ENCODE peak calls at places on chromosomes 7 and 10, in four cellular contexts. C, S, P and M are unnamed samples.

GRCh38 chr10:101829561-101830315 is 11.5 kb upstream of the OGA start:
- DNase-seq in C (peak; percentile 81), S (peak; percentile 70), P (peak; percentile 67), M (no peak)

GRCh38 chr7:28919510-28919909 is 38.6 kb downstream of the TRIL start:
- DNase-seq in C (no peak), S (no peak), P (no peak), M (no peak)

GRCh38 chr10:92689663-92690210 is at the start of gene HHEX:
- DNase-seq in C (peak; percentile 86), S (no peak), P (peak; percentile 67), M (no peak)

GRCh38 chr10:130354555-130354954 is 218.4 kb downstream of the GLRX3 start:
- DNase-seq in C (no peak), S (no peak), P (no peak), M (no peak)

GRCh38 chr10:106440355-106440754 is 724.2 kb downstream of the SORCS1 start:
- DNase-seq in C (no peak), S (no peak), P (no peak), M (no peak)

GRCh38 chr7:151256410-151257045 is 8.0 kb upstream of the SMARCD3 start:
- DNase-seq in C (peak; percentile 63), S (peak; percentile 43), P (no peak), M (no peak)

GRCh38 chr10:3889961-3890522 is 105.0 kb upstream of the KLF6 start:
- DNase-seq in C (no peak), S (no peak), P (no peak), M (no peak)

GRCh38 chr7:103124429-103124979 is 24.4 kb downstream of the NAPEPLD start:
- DNase-seq in C (no peak), S (no peak), P (no peak), M (no peak)

GRCh38 chr10:118472961-118473675 is 122.3 kb downstream of the PRLHR start:
- DNase-seq in C (no peak), S (no peak), P (no peak), M (no peak)

GRCh38 chr10:113297226-113297625 is 255.6 kb upstream of the HABP2 start:
- DNase-seq in C (no peak), S (no peak), P (no peak), M (no peak)

GRCh38 chr10:112244197-112244596 is 39.0 kb upstream of the TECTB start:
- DNase-seq in C (no peak), S (no peak), P (no peak), M (no peak)

GRCh38 chr10:97013983-97014382 is 171.8 kb downstream of the SLIT1 start:
- DNase-seq in C (no peak), S (no peak), P (no peak), M (no peak)

GRCh38 chr7:106793015-106793651 is 71.9 kb upstream of the PIK3CG start:
- DNase-seq in C (no peak), S (no peak), P (no peak), M (no peak)

GRCh38 chr10:80500572-80501380 is 36.9 kb upstream of the SH2D4B start:
- DNase-seq in C (peak; percentile 81), S (no peak), P (peak; percentile 80), M (no peak)

GRCh38 chr10:132988988-132989387 is 46.6 kb upstream of the CFAP46 start:
- DNase-seq in C (no peak), S (no peak), P (peak; percentile 39), M (no peak)

GRCh38 chr10:132631348-132631735 is 93.8 kb downstream of the INPP5A start:
- DNase-seq in C (peak; percentile 90), S (peak; percentile 58), P (peak; percentile 87), M (no peak)

DNA sequence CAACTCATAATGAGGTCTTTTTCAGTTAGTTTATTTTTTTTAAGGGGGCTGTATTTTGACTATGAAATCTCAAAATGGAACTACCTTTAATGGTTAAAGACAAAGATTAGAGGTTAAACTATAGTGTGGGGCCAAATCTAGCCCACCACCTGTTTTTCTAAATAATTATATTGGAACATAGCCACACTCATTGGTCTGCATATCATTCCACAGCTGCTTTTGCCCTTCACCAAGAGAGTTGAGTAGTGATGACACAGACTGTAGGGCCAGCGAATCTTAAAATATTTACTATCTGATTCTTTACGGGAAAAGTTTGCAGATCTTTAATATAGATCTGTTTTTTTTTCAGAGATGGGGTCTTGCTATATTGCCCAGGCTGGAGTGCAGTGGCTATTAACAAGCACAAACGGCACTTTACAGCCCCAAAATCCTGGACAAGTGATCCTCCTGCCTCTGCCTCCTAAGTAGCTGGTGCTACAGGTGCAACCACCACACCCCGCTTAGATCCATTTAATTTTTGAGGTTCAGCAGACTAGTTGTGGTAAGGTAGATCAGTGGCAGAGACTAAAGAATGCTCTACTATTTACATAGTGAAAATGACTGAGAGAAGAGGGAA is 25.8 kb downstream of the EPC1 start:
- DNase-seq in C (no peak), S (no peak), P (no peak), M (no peak)
- H3K4me1 ChIP-seq in C (peaks cover 16% of the 10 kb centered on the region), S (peaks cover 43% of the 10 kb centered on the region), P (peaks cover 54% of the 10 kb centered on the region), M (peaks cover 96% of the 10 kb centered on the region)

DNA sequence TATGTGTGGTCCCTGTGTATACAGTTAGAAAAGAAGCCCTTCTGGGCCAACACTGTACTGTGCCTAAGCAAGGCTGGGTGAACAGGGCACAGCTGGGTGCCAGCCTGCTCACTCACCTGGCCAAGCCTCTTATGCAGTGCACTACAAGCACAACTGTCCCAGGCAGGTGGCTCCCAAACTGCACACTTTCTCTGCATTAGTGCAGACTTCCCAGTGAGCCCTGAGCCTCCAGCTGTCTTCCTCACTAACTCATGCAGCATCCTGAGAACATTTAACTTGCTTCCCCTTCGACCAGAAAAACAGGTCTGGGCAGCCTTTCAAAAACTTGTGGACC is 21.9 kb downstream of the TMEM72 start:
- DNase-seq in C (no peak), S (no peak), P (no peak), M (no peak)
- H3K27ac ChIP-seq in C (no peak overlapping the region), S (no peak overlapping the region), P (no peak overlapping the region), M (peak overlapping the region; percentile 13)

DNA sequence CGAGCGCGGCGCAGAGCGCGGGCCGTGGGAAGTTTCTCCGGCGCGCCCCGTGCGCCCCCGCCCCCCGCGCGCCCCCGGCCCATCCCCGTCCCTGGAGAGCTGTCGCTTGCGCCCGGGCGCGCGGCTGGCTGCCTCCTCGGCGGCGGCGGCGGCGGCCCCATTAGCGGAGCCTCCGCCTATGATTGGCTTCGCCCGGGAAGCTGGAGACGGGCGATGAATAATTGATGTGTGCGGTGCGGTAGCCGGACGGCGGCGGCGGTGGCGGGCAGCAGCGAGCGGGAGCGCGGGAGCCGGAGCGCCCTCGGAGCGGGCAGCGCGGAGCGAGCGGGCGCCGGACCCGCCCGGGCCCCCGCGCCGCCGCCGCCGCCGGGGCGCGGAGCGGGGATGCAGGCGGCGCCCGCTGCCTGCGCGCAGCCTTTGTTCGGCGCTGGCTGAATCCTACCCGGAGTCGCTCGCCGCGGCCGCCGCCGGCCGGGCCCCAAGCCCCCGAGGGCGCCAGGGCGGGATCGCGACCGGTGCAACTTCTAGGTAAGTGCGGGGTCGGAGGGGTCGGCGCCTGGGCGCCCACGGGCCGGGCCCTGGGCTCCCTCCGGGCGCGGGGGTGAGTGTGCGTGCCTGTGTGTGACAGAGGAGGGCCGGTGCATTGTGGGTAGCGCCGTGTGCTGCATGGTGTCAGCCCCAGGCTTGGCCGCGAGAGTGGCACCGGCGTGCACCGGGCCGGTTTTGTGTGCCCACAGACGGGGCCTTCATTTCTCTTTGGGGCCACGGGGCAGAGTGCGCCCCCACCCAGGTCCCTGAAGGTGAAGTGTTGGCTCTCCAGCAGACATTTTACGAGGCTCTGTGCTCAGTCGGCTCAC is 103.8 kb upstream of the PPIF start:
- DNase-seq in C (peak; percentile 81), S (no peak), P (peak; percentile 67), M (no peak)
- H3K4me1 ChIP-seq in C (peaks cover 64% of the 10 kb centered on the region), S (peaks cover 95% of the 10 kb centered on the region), P (peaks cover 70% of the 10 kb centered on the region), M (peaks cover 89% of the 10 kb centered on the region)

GRCh38 chr10:44975487-44976331 is 2.9 kb downstream of the DEPP1 start:
- DNase-seq in C (peak; percentile 76), S (peak; percentile 73), P (peak; percentile 66), M (no peak)
- H3K27ac ChIP-seq in C (peak overlapping the region; percentile 81), S (no peak overlapping the region), P (peak overlapping the region; percentile 96), M (peak overlapping the region; percentile 95)

GRCh38 chr10:5040781-5041470 is 37.3 kb upstream of the AKR1C2 start:
- DNase-seq in C (no peak), S (no peak), P (no peak), M (no peak)

GRCh38 chr10:5036511-5036910 is 32.9 kb upstream of the AKR1C2 start:
- DNase-seq in C (no peak), S (no peak), P (no peak), M (no peak)

GRCh38 chr10:5040010-5040635 is 36.5 kb upstream of the AKR1C2 start:
- DNase-seq in C (no peak), S (no peak), P (no peak), M (no peak)

GRCh38 chr10:5041471-5042023 is 37.9 kb upstream of the AKR1C2 start:
- DNase-seq in C (no peak), S (no peak), P (no peak), M (no peak)

DNA sequence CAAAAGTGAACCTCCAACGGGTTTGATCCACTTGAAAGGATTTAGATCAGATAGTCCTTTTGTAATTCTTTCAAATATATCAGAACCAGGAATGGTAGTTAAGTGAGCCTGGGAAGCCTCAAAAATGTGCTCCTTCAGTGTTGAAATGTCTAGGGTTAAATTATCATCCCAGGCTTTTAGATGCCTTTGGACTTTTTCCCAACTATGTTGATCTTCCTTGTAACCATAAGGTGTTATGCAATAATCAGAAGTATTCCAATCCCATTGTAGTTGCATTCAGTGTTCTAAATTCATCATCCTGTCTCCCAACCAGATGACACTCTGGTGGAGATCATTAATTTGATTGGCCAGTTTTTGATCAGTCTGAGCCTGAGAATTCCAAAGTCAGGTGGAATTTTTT is 35.0 kb upstream of the AKR1C2 start:
- DNase-seq in C (no peak), S (no peak), P (no peak), M (no peak)
- H3K4me1 ChIP-seq in C (no peaks in the 10 kb centered on the region), S (peaks cover 25% of the 10 kb centered on the region), P (no peaks in the 10 kb centered on the region), M (peaks cover 21% of the 10 kb centered on the region)

GRCh38 chr7:157485961-157486510 is 149.2 kb downstream of the DNAJB6 start:
- DNase-seq in C (no peak), S (no peak), P (no peak), M (no peak)

GRCh38 chr7:157487046-157487770 is 150.4 kb downstream of the DNAJB6 start:
- DNase-seq in C (no peak), S (no peak), P (no peak), M (no peak)

GRCh38 chr7:157488326-157488725 is 151.5 kb downstream of the DNAJB6 start:
- DNase-seq in C (no peak), S (no peak), P (no peak), M (no peak)

GRCh38 chr7:157490465-157490912 is 153.7 kb downstream of the DNAJB6 start:
- DNase-seq in C (no peak), S (no peak), P (no peak), M (no peak)

DNA sequence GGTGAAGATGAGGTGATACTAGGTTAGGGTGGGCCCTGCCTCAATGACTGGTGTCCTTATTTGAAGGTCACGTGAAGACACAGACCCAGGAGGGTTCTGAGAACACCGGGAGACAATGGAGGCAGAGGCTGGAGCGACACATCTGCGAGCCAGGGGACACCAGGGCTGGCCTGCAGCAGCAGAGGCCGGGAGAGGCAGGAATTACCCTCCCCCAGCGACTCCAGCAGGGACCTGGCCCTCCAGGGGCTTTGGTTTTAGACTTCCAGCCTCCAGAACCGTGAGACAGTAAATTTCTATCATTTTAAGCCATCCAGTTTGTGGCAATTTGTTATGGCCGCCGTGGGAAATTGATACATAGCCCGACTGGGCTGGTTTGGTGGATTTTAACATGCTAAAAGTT is 152.2 kb downstream of the DNAJB6 start:
- DNase-seq in C (no peak), S (no peak), P (no peak), M (no peak)
- H3K27ac ChIP-seq in C (no peak overlapping the region), S (no peak overlapping the region), P (no peak overlapping the region), M (no peak overlapping the region)